ENCODE peak calls at places on chromosomes 16 and 17, in six cellular contexts. L, K, P, F, N and Y are unnamed samples.

GRCh38 chr17:50576864-50577263 is 16.3 kb downstream of the CACNA1G start:
- DNase-seq in N (no peak), P (no peak), K (no peak), L (no peak), F (no peak), Y (no peak)

GRCh38 chr17:40613755-40614154 is 33.9 kb downstream of the SMARCE1 start:
- DNase-seq in K (no peak), N (no peak), P (no peak), L (no peak), F (no peak), Y (no peak)

GRCh38 chr16:78377312-78377711 is 277.9 kb downstream of the WWOX start:
- DNase-seq in P (no peak), N (no peak), L (no peak), K (no peak), F (no peak), Y (no peak)

GRCh38 chr17:72297326-72298115 is 176.7 kb downstream of the SOX9 start:
- DNase-seq in K (no peak), L (no peak), N (peak), F (no peak), P (no peak), Y (no peak)

GRCh38 chr17:54941285-54941684 is 27.2 kb downstream of the COX11 start:
- DNase-seq in L (no peak), K (no peak), N (no peak), F (no peak), P (no peak), Y (no peak)

GRCh38 chr16:72989203-72989991 is 58.5 kb downstream of the ZFHX3 start:
- DNase-seq in F (no peak), P (no peak), N (peak), L (no peak), K (no peak), Y (peak)

GRCh38 chr17:78132767-78133178 is 2.2 kb downstream of the TMC8 start:
- DNase-seq in F (no peak), K (no peak), P (no peak), N (no peak), L (no peak), Y (no peak)

GRCh38 chr16:90011908-90012501 is 7.3 kb downstream of the DBNDD1 start:
- DNase-seq in L (no peak), N (no peak), K (no peak), P (no peak), F (no peak), Y (no peak)

GRCh38 chr16:80694950-80695471 is 109.4 kb downstream of the CDYL2 start:
- DNase-seq in L (no peak), N (no peak), F (no peak), P (no peak), K (no peak), Y (no peak)

GRCh38 chr16:85049864-85050263 is 22.3 kb downstream of the KIAA0513 start:
- DNase-seq in L (no peak), F (no peak), N (no peak), P (no peak), K (no peak), Y (no peak)

GRCh38 chr16:14398014-14398717 is 231.9 kb downstream of the PARN start:
- DNase-seq in N (no peak), K (no peak), P (no peak), F (no peak), L (no peak), Y (no peak)

GRCh38 chr16:13587171-13587570 is 332.8 kb upstream of the ERCC4 start:
- DNase-seq in N (no peak), L (no peak), F (no peak), K (no peak), P (no peak), Y (no peak)

GRCh38 chr17:39364236-39365025 is 37.0 kb downstream of the FBXL20 start:
- DNase-seq in K (peak), L (no peak), N (no peak), P (no peak), F (no peak), Y (no peak)

GRCh38 chr16:10153993-10154788 is 28.0 kb downstream of the GRIN2A start:
- DNase-seq in K (no peak), F (no peak), L (no peak), P (no peak), N (no peak), Y (no peak)

GRCh38 chr17:47279062-47279801 is 25.6 kb downstream of the ITGB3 start:
- DNase-seq in P (no peak), F (no peak), L (peak), K (no peak), N (no peak), Y (peak)

GRCh38 chr16:68231384-68232136 is 4.4 kb downstream of the ESRP2 start:
- DNase-seq in P (no peak), L (no peak), F (no peak), K (no peak), N (no peak), Y (no peak)

GRCh38 chr17:11551442-11551841 is 46.8 kb upstream of the DNAH9 start:
- DNase-seq in L (no peak), P (no peak), K (no peak), N (no peak), F (no peak), Y (no peak)

GRCh38 chr17:77693776-77694175 is 264.7 kb upstream of the TNRC6C start:
- DNase-seq in K (peak), N (no peak), L (no peak), P (no peak), F (no peak), Y (no peak)

GRCh38 chr17:64085650-64086005 is 44.3 kb downstream of the ERN1 start:
- DNase-seq in P (no peak), L (no peak), N (no peak), F (no peak), K (no peak), Y (no peak)

GRCh38 chr17:42407289-42407836 is 15.7 kb downstream of the CAVIN1 start:
- DNase-seq in P (peak), L (peak), N (peak), K (no peak), F (peak), Y (peak)

GRCh38 chr17:54439816-54440215 is 460.8 kb upstream of the TOM1L1 start:
- DNase-seq in L (no peak), F (no peak), K (no peak), P (no peak), N (peak), Y (no peak)

GRCh38 chr17:73710095-73710592 is 65.9 kb upstream of the SDK2 start:
- DNase-seq in F (peak), P (peak), K (peak), L (peak), N (peak), Y (peak)

GRCh38 chr17:71578446-71578845 is 542.4 kb upstream of the SOX9 start:
- DNase-seq in L (no peak), N (no peak), P (no peak), K (no peak), F (no peak), Y (no peak)

GRCh38 chr16:11205754-11206459 is 50.1 kb downstream of the SOCS1 start:
- DNase-seq in P (peak), N (no peak), F (no peak), L (peak), K (no peak), Y (no peak)

GRCh38 chr17:21375757-21376584 is at the start of gene KCNJ12:
- DNase-seq in P (no peak), L (no peak), K (no peak), N (peak), F (no peak), Y (peak)

GRCh38 chr16:70646260-70647241 is at the start of gene IL34:
- DNase-seq in P (no peak), L (no peak), N (peak), K (no peak), F (no peak), Y (no peak)

GRCh38 chr17:14044702-14045101 is 24.6 kb upstream of the COX10 start:
- DNase-seq in P (no peak), L (no peak), N (no peak), F (no peak), K (no peak), Y (no peak)

GRCh38 chr17:64679710-64680216 is 17.7 kb upstream of the SMURF2 start:
- DNase-seq in K (no peak), N (no peak), F (no peak), L (no peak), P (no peak), Y (no peak)

GRCh38 chr16:64339052-64339770 is 782.7 kb downstream of the CDH11 start:
- DNase-seq in K (no peak), F (no peak), N (no peak), L (no peak), P (no peak), Y (no peak)

GRCh38 chr17:45006927-45007461 is 38.9 kb upstream of the C1QL1 start:
- DNase-seq in N (no peak), K (no peak), F (no peak), P (no peak), L (no peak), Y (no peak)

GRCh38 chr17:64343071-64343774 is 47.4 kb downstream of the PECAM1 start:
- DNase-seq in L (no peak), F (no peak), P (no peak), K (no peak), N (no peak), Y (no peak)

GRCh38 chr16:85208181-85208580 is 95.9 kb upstream of the CIBAR2 start:
- DNase-seq in P (no peak), F (no peak), L (no peak), K (no peak), N (no peak), Y (no peak)

GRCh38 chr17:54194268-54194667 is 371.5 kb downstream of the KIF2B start:
- DNase-seq in F (no peak), L (no peak), P (no peak), N (no peak), K (no peak), Y (no peak)

GRCh38 chr16:81172769-81173658 is 65.5 kb upstream of the BCO1 start:
- DNase-seq in L (no peak), K (no peak), P (no peak), F (no peak), N (no peak), Y (no peak)

GRCh38 chr16:16982614-16983013 is 488.1 kb downstream of the XYLT1 start:
- DNase-seq in P (no peak), K (no peak), F (no peak), L (no peak), N (no peak), Y (no peak)

GRCh38 chr17:61837175-61838051 is 25.9 kb downstream of the BRIP1 start:
- DNase-seq in P (peak), N (peak), L (peak), K (no peak), F (peak), Y (peak)

GRCh38 chr16:70790815-70791214 is 10.1 kb downstream of the VAC14 start:
- DNase-seq in P (no peak), N (no peak), L (no peak), K (no peak), F (no peak), Y (no peak)

GRCh38 chr17:47700471-47701449 is 6.8 kb downstream of the TBKBP1 start:
- DNase-seq in P (no peak), F (no peak), L (no peak), N (no peak), K (no peak), Y (no peak)

GRCh38 chr16:51773491-51773890 is 622.4 kb upstream of the SALL1 start:
- DNase-seq in K (no peak), P (no peak), N (no peak), L (no peak), F (no peak), Y (no peak)